ENCODE peak calls at places on chromosomes 11 and 22, in nine cellular contexts. M, Z, X, R, C, F, N, U and P are unnamed samples.

GRCh38 chr11:58444285-58444684 is 2.2 kb upstream of the OR5B12 start:
- DNase-seq in M (no peak), Z (no peak), X (no peak), R (no peak), C (no peak), F (no peak), N (no peak), U (no peak), P (no peak)

GRCh38 chr22:47160781-47161520 is 398.5 kb downstream of the TBC1D22A start:
- DNase-seq in M (peak; percentile 0), Z (no peak), X (no peak), R (no peak), C (peak; percentile 8), F (no peak), N (peak; percentile 34), U (peak; percentile 54), P (no peak)

GRCh38 chr11:74538680-74539079 is 45.2 kb upstream of the LIPT2 start:
- DNase-seq in M (no peak), Z (no peak), X (no peak), R (no peak), C (no peak), F (no peak), N (no peak), U (no peak), P (no peak)

GRCh38 chr11:43393765-43394355 is 35.1 kb downstream of the TTC17 start:
- DNase-seq in M (no peak), Z (no peak), X (no peak), R (peak; percentile 24), C (peak; percentile 54), F (peak; percentile 73), N (no peak), U (no peak), P (no peak)

GRCh38 chr11:57479925-57480324 is 19.6 kb downstream of the RTN4RL2 start:
- DNase-seq in M (no peak), Z (no peak), X (no peak), R (no peak), C (no peak), F (no peak), N (no peak), U (no peak), P (no peak)

GRCh38 chr22:48198489-48199459 is 1436.3 kb downstream of the TBC1D22A start:
- DNase-seq in M (no peak), Z (no peak), X (no peak), R (no peak), C (no peak), F (no peak), N (no peak), U (no peak), P (no peak)

GRCh38 chr22:25564320-25564978 is at the start of gene GRK3:
- DNase-seq in M (peak; percentile 76), Z (peak; percentile 59), X (peak; percentile 31), R (peak; percentile 27), C (peak; percentile 77), F (peak; percentile 58), N (peak; percentile 88), U (peak; percentile 93), P (peak; percentile 64)

GRCh38 chr11:88338223-88338661 is 706 bp upstream of the CTSC start:
- DNase-seq in M (peak; percentile 48), Z (peak; percentile 57), X (no peak), R (peak; percentile 84), C (no peak), F (peak; percentile 68), N (peak; percentile 77), U (peak; percentile 82), P (peak; percentile 12)

GRCh38 chr11:35868491-35868890 is 75.4 kb upstream of the LDLRAD3 start:
- DNase-seq in M (no peak), Z (no peak), X (no peak), R (no peak), C (no peak), F (no peak), N (no peak), U (no peak), P (no peak)

GRCh38 chr22:23269441-23270211 is 89.3 kb downstream of the BCR start:
- DNase-seq in M (no peak), Z (no peak), X (no peak), R (no peak), C (no peak), F (no peak), N (no peak), U (peak; percentile 89), P (no peak)

GRCh38 chr22:24432059-24432853 is 4.9 kb downstream of the ADORA2A start:
- DNase-seq in M (peak; percentile 58), Z (no peak), X (no peak), R (peak; percentile 16), C (peak; percentile 83), F (peak; percentile 88), N (peak; percentile 87), U (peak; percentile 82), P (no peak)

GRCh38 chr11:13861411-13861810 is 101.1 kb upstream of the SPON1 start:
- DNase-seq in M (no peak), Z (no peak), X (no peak), R (no peak), C (no peak), F (no peak), N (no peak), U (no peak), P (no peak)

GRCh38 chr11:27282141-27282590 is 80.8 kb downstream of the CCDC34 start:
- DNase-seq in M (peak; percentile 23), Z (peak; percentile 83), X (no peak), R (peak; percentile 90), C (peak; percentile 77), F (peak; percentile 67), N (no peak), U (no peak), P (no peak)

GRCh38 chr22:48258108-48258705 is 1495.8 kb downstream of the TBC1D22A start:
- DNase-seq in M (no peak), Z (no peak), X (no peak), R (no peak), C (no peak), F (no peak), N (no peak), U (peak; percentile 71), P (no peak)

GRCh38 chr11:113026778-113027177 is 65.6 kb downstream of the NCAM1 start:
- DNase-seq in M (no peak), Z (no peak), X (no peak), R (no peak), C (no peak), F (no peak), N (no peak), U (no peak), P (no peak)
- TF ChIP-seq POLR2A in M (no peak), Z (no peak), X (no peak), R (no peak), C (no peak), F (no peak), N (no peak), U (no peak), P (no peak)

GRCh38 chr11:2100361-2101170 is 38.6 kb downstream of the IGF2 start:
- DNase-seq in M (no peak), Z (no peak), X (no peak), R (no peak), C (peak; percentile 47), F (no peak), N (peak; percentile 53), U (peak; percentile 84), P (no peak)
- TF ChIP-seq POLR2A in M (no peak), Z (no peak), X (no peak), R (no peak), C (no peak), F (no peak), N (no peak), U (no peak), P (no peak)

GRCh38 chr11:32090774-32091370 is at the start of gene RCN1:
- DNase-seq in M (peak; percentile 57), Z (peak; percentile 66), X (no peak), R (peak; percentile 86), C (peak; percentile 80), F (peak; percentile 70), N (peak; percentile 79), U (peak; percentile 90), P (peak; percentile 58)

GRCh38 chr11:32082346-32082986 is 8.4 kb upstream of the RCN1 start:
- DNase-seq in M (no peak), Z (no peak), X (no peak), R (no peak), C (no peak), F (no peak), N (no peak), U (no peak), P (no peak)

GRCh38 chr11:32087602-32088001 is 3.3 kb upstream of the RCN1 start:
- DNase-seq in M (no peak), Z (no peak), X (no peak), R (peak; percentile 52), C (no peak), F (no peak), N (no peak), U (no peak), P (peak; percentile 22)

GRCh38 chr11:32092581-32093170 is 1.8 kb downstream of the RCN1 start:
- DNase-seq in M (no peak), Z (no peak), X (no peak), R (no peak), C (no peak), F (no peak), N (no peak), U (no peak), P (no peak)

DNA sequence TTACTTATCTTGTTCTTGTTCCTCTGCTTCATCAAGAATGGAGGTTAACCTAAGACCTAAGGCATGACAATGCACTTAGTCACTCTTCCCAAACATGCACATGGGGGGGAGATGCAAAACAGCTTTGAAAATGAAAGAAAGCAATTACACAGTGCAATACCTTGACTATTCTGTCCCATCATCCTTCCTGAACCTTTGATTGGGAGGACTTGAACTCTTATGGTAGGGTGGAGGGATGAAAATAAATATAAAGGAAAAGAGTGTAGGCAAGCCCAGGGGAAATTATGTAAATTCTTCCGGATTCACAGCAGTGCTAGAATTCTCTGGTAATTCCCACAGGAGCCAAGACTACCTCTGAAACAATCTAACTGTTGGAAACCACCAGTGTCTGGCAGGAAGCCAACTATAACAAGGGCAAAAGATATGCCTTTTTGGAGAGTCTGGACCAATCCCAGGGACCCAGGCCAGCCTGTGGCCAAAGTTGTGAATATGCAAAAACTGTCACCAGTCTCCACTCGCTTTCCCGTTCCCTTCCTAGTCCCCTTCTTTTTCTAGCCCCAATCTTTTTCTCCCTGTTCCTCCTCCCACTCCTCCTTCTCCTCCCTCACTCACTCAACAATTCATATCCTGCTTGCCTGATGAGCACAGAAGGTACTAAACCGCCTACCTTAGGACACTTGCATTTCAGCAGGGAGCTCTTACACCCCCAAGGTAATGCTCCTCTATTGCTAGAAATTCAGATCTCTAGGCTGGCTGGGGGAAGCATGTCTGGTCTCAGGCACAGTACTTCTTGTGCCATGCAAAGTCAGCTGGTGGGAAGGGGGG is 2.5 kb upstream of the RCN1 start:
- DNase-seq in M (peak; percentile 39), Z (no peak), X (no peak), R (peak; percentile 91), C (peak; percentile 72), F (peak; percentile 85), N (no peak), U (no peak), P (peak; percentile 60)
- TF ChIP-seq POLR2A in M (no peak), Z (no peak), X (no peak), R (no peak), C (no peak), F (no peak), N (no peak), U (no peak), P (no peak)

DNA sequence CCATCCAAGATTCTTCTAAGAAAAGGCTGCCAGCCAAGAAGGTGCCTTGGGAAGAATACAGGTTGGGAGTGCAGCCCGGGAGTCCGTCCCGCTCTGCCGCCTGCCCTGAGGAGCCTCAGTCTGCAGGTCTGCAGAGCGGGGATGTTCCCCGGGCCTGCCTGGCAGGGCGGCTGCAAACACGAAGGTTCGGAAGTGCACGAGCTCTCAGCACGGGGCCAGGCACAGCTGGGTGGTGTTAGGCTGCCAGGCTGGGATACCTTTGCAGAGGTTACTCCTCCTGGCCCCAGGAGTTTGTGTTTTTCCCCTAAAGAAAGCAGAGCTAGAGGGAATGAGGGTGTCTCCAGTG is 9.4 kb upstream of the PRR5 start:
- DNase-seq in M (no peak), Z (no peak), X (no peak), R (no peak), C (no peak), F (no peak), N (no peak), U (no peak), P (no peak)
- TF ChIP-seq POLR2A in M (no peak), Z (no peak), X (no peak), R (no peak), C (no peak), F (no peak), N (no peak), U (no peak), P (no peak)